ENCODE peak calls at places on chromosome 18, in four cellular contexts. E is endodermal cell, U is K562, Z is sigmoid colon. Q is an unnamed sample.

GRCh38 chr18:79381811-79382311 is 13.9 kb upstream of the NFATC1 start:
- DNase-seq in E (no peak), U (no peak), Z (peak; percentile 59), Q (no peak)

GRCh38 chr18:14769381-14769780 is 21.4 kb downstream of the ANKRD30B start:
- DNase-seq in E (no peak), U (no peak), Z (no peak), Q (no peak)

GRCh38 chr18:77314952-77315351 is 65.3 kb downstream of the GALR1 start:
- DNase-seq in E (no peak), U (no peak), Z (no peak), Q (no peak)

GRCh38 chr18:54426085-54426665 is 68.5 kb downstream of the C18orf54 start:
- DNase-seq in E (no peak), U (no peak), Z (no peak), Q (no peak)

GRCh38 chr18:22525883-22526282 is 108.2 kb upstream of the CTAGE1 start:
- DNase-seq in E (no peak), U (no peak), Z (no peak), Q (no peak)

GRCh38 chr18:47184419-47185050 is 8.4 kb upstream of the IER3IP1 start:
- DNase-seq in E (no peak), U (peak; percentile 37), Z (peak; percentile 65), Q (no peak)

GRCh38 chr18:48033770-48034650 is 103.6 kb upstream of the SMAD2 start:
- DNase-seq in E (peak; percentile 31), U (no peak), Z (peak; percentile 46), Q (no peak)

GRCh38 chr18:29605365-29605764 is 1428.4 kb upstream of the CDH2 start:
- DNase-seq in E (no peak), U (no peak), Z (no peak), Q (no peak)

GRCh38 chr18:40249390-40250080 is 1705.5 kb upstream of the PIK3C3 start:
- DNase-seq in E (no peak), U (no peak), Z (no peak), Q (no peak)

GRCh38 chr18:75067996-75068645 is 140.8 kb downstream of the PTGR3 start:
- DNase-seq in E (peak; percentile 36), U (no peak), Z (peak; percentile 45), Q (no peak)

GRCh38 chr18:47118986-47119385 is 31.3 kb downstream of the HDHD2 start:
- DNase-seq in E (no peak), U (no peak), Z (no peak), Q (no peak)

GRCh38 chr18:49013961-49014604 is 63.3 kb upstream of the SMAD7 start:
- DNase-seq in E (peak; percentile 50), U (no peak), Z (peak; percentile 54), Q (no peak)

GRCh38 chr18:66510357-66511027 is 93.4 kb downstream of the CDH19 start:
- DNase-seq in E (no peak), U (no peak), Z (no peak), Q (no peak)

GRCh38 chr18:68041327-68041726 is 524.8 kb upstream of the DSEL start:
- DNase-seq in E (no peak), U (no peak), Z (no peak), Q (no peak)

GRCh38 chr18:77098033-77098432 is 34.5 kb downstream of the MBP start:
- DNase-seq in E (no peak), U (no peak), Z (no peak), Q (no peak)

DNA sequence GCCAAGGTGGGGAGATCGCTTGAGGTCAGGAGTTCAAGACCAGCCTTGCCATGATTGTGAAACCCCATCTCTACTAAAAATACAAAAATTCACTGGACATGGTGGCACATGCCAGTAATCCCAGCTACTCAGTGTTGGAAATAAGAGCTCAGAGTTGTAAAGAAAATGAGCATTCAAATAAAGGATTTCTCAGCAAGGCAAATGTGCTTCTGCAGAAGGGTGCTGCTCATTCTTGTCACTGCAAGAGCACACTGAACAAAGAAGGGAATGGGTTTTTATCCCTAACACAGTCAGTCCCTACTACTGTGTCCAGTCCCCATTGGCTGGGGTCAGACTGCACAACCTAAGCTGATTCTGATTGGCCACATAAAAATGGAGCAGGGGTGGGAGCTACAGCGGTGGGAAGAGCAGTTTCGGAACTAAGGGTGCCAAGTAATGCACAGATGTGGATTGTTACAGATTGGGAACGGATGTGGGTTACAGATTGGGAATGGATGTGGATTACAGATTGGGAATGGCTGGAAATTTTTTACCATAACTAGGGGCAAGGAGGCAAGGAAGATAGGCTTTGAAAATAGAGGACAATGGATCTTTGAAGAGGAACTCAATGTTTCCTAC is 31.1 kb upstream of the TRAPPC8 start:
- DNase-seq in E (no peak), U (no peak), Z (no peak), Q (no peak)
- H3K9me3 ChIP-seq in E (peaks cover 73% of the 10 kb centered on the region), U (peaks cover 9% of the 10 kb centered on the region), Z (peaks cover 9% of the 10 kb centered on the region), Q (peaks cover 18% of the 10 kb centered on the region)

DNA sequence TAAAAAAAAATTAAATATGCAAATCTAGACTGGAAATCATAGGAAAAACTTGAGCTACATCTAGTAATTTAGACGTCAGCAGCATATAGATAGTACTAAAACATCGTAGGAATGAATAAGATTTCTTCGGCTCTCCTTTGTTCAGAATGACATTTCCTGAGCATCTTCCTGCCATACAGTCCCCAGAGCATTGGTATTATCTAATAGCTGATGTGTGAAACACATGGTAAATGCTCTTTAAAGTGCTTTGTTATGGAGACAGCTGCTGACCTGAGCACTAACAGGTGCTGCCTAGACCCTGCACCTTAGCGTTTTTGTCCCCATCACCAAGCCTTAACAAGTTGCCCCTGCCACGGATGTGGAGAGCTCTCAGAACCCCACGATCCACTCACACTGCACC is 692.3 kb upstream of the PIK3C3 start:
- DNase-seq in E (no peak), U (no peak), Z (no peak), Q (no peak)
- TF ChIP-seq CTCF in E (no peak), U (no peak), Z (no peak), Q (no peak)

GRCh38 chr18:11714244-11714918 is 25.3 kb downstream of the GNAL start:
- DNase-seq in E (peak; percentile 82), U (no peak), Z (no peak), Q (no peak)
- H3K4me3 ChIP-seq in E (peak overlapping the region; percentile 65), U (no peak overlapping the region), Z (no peak overlapping the region), Q (no peak overlapping the region)

GRCh38 chr18:63626431-63626830 is 17.6 kb downstream of the SERPINB4 start:
- DNase-seq in E (no peak), U (no peak), Z (no peak), Q (no peak)
- H3K9me3 ChIP-seq in E (peaks cover 44% of the 10 kb centered on the region), U (no peaks in the 10 kb centered on the region), Z (peaks cover 8% of the 10 kb centered on the region), Q (peaks cover 7% of the 10 kb centered on the region)

GRCh38 chr18:23640023-23640422 is 22.7 kb downstream of the ANKRD29 start:
- DNase-seq in E (peak; percentile 63), U (no peak), Z (no peak), Q (no peak)
- TF ChIP-seq CTCF in E (peak; percentile 68), U (no peak), Z (no peak), Q (no peak)

GRCh38 chr18:2965797-2966196 is 47.1 kb downstream of the LPIN2 start:
- DNase-seq in E (no peak), U (no peak), Z (no peak), Q (no peak)
- H3K4me3 ChIP-seq in E (no peak overlapping the region), U (no peak overlapping the region), Z (no peak overlapping the region), Q (no peak overlapping the region)

Q was measured in thoracic aorta.